ENCODE peak calls at places on chromosome 18, in four cellular contexts. Y, R, S and N are unnamed samples. For H3K4me1 and H3K9me3, the result is how much of the 10 kb centered on the place peaks cover.

GRCh38 chr18:49835405-49835804 is 22.1 kb upstream of the ACAA2 start:
- DNase-seq in Y (no peak), R (no peak), S (no peak), N (no peak)

GRCh38 chr18:39348757-39349156 is 1783.2 kb upstream of the CELF4 start:
- DNase-seq in Y (no peak), R (no peak), S (no peak), N (no peak)

GRCh38 chr18:72672364-72673151 is 128.4 kb upstream of the CBLN2 start:
- DNase-seq in Y (peak), R (peak), S (no peak), N (peak)

GRCh38 chr18:11909597-11910026 is 1.5 kb upstream of the MPPE1 start:
- DNase-seq in Y (peak), R (no peak), S (no peak), N (no peak)

GRCh38 chr18:69968073-69968472 is 20.4 kb upstream of the CD226 start:
- DNase-seq in Y (no peak), R (no peak), S (no peak), N (no peak)

GRCh38 chr18:6994719-6995430 is 122.7 kb downstream of the LAMA1 start:
- DNase-seq in Y (peak), R (no peak), S (no peak), N (no peak)

GRCh38 chr18:70296289-70296688 is 7.4 kb downstream of the SOCS6 start:
- DNase-seq in Y (no peak), R (peak), S (no peak), N (no peak)

GRCh38 chr18:41226186-41226585 is 728.8 kb upstream of the PIK3C3 start:
- DNase-seq in Y (peak), R (no peak), S (no peak), N (no peak)

GRCh38 chr18:57427429-57428181 is 7.6 kb upstream of the ONECUT2 start:
- DNase-seq in Y (no peak), R (peak), S (no peak), N (no peak)

GRCh38 chr18:73101977-73102376 is 234.2 kb upstream of the NETO1 start:
- DNase-seq in Y (no peak), R (no peak), S (no peak), N (no peak)

GRCh38 chr18:10006261-10006903 is 92.6 kb downstream of the VAPA start:
- DNase-seq in Y (peak), R (no peak), S (no peak), N (no peak)

GRCh38 chr18:43665239-43665788 is 388.0 kb upstream of the SYT4 start:
- DNase-seq in Y (peak), R (no peak), S (no peak), N (no peak)

GRCh38 chr18:24595556-24595955 is 135.1 kb downstream of the HRH4 start:
- DNase-seq in Y (no peak), R (peak), S (no peak), N (no peak)

GRCh38 chr18:49022311-49023280 is 71.8 kb upstream of the SMAD7 start:
- DNase-seq in Y (no peak), R (no peak), S (no peak), N (no peak)

GRCh38 chr18:213977-214376 is 53.9 kb downstream of the THOC1 start:
- DNase-seq in Y (no peak), R (no peak), S (no peak), N (no peak)

GRCh38 chr18:12252061-12252460 is 2.1 kb upstream of the CIDEA start:
- DNase-seq in Y (no peak), R (no peak), S (no peak), N (no peak)

GRCh38 chr18:8341481-8342230 is 267.6 kb upstream of the RAB12 start:
- DNase-seq in Y (no peak), R (no peak), S (no peak), N (no peak)

GRCh38 chr18:9706081-9706935 is 1.8 kb upstream of the RAB31 start:
- DNase-seq in Y (no peak), R (no peak), S (no peak), N (no peak)

GRCh38 chr18:27712066-27712465 is 464.9 kb downstream of the CDH2 start:
- DNase-seq in Y (no peak), R (peak), S (no peak), N (peak)

GRCh38 chr18:74840492-74841167 is 243.0 kb downstream of the ZNF407 start:
- DNase-seq in Y (peak), R (no peak), S (no peak), N (no peak)

GRCh38 chr18:24043403-24043802 is 28.8 kb downstream of the TTC39C start:
- DNase-seq in Y (no peak), R (no peak), S (no peak), N (no peak)

GRCh38 chr18:27789406-27789805 is 387.5 kb downstream of the CDH2 start:
- DNase-seq in Y (peak), R (no peak), S (no peak), N (no peak)

GRCh38 chr18:36899289-36899688 is 70.4 kb downstream of the KIAA1328 start:
- DNase-seq in Y (peak), R (peak), S (no peak), N (no peak)

GRCh38 chr18:73959341-73959740 is 188.3 kb downstream of the FBXO15 start:
- DNase-seq in Y (no peak), R (no peak), S (no peak), N (no peak)

GRCh38 chr18:75041586-75041985 is 167.4 kb downstream of the PTGR3 start:
- DNase-seq in Y (peak), R (no peak), S (no peak), N (peak)

GRCh38 chr18:45227004-45227403 is 388.3 kb upstream of the SLC14A2 start:
- DNase-seq in Y (no peak), R (no peak), S (no peak), N (no peak)

GRCh38 chr18:55343396-55344073 is 244.5 kb downstream of the TCF4 start:
- DNase-seq in Y (peak), R (no peak), S (no peak), N (no peak)

GRCh38 chr18:76463872-76464271 is 31.2 kb downstream of the ZNF516 start:
- DNase-seq in Y (no peak), R (no peak), S (no peak), N (no peak)

GRCh38 chr18:76464281-76465259 is 30.5 kb downstream of the ZNF516 start:
- DNase-seq in Y (no peak), R (no peak), S (no peak), N (no peak)

GRCh38 chr18:76467371-76468190 is 27.5 kb downstream of the ZNF516 start:
- DNase-seq in Y (no peak), R (peak), S (no peak), N (no peak)

GRCh38 chr18:76466410-76466991 is 28.5 kb downstream of the ZNF516 start:
- DNase-seq in Y (no peak), R (no peak), S (no peak), N (no peak)

GRCh38 chr18:76465630-76466409 is 29.2 kb downstream of the ZNF516 start:
- DNase-seq in Y (no peak), R (no peak), S (no peak), N (no peak)
- H3K4me1 ChIP-seq in Y (under half), R (under half), S (under half), N (under half)

GRCh38 chr18:78898635-78899034 is 81.0 kb upstream of the SALL3 start:
- DNase-seq in Y (no peak), R (no peak), S (no peak), N (no peak)
- H3K9me3 ChIP-seq in Y (half or more), R (under half), S (under half), N (under half)

DNA sequence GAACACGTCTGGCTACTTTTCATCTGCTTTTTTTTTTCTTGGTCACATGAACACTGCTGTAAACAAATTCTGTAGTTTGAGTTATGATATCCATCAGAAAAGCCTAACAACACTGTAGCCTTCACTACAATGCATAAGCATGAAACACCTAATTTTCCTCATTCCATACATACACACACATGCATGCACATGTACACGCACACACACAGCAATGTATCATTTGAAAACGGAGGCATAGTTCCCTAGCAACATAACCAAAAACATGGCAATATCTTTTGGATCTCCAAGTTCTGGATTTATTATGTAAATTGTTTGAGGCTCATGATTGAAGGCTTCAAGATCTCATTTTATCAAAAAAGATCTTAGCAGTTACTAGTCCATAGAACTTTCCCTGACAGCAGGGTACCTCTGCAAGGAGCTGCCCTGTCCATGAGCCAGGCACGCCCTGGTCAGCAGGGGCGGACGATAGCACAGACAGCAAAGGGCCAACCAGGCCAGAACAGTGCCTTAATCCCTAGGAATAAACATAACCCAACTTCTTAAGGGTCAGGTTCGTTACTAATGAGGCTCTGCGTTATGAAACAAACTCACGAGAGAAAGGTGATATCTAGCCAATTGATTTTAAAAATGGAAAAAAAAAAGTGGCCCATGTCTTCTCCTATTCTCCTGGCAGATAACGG is 59.4 kb downstream of the BCL2 start:
- DNase-seq in Y (no peak), R (no peak), S (no peak), N (no peak)
- H3K4me1 ChIP-seq in Y (under half), R (under half), S (under half), N (under half)

DNA sequence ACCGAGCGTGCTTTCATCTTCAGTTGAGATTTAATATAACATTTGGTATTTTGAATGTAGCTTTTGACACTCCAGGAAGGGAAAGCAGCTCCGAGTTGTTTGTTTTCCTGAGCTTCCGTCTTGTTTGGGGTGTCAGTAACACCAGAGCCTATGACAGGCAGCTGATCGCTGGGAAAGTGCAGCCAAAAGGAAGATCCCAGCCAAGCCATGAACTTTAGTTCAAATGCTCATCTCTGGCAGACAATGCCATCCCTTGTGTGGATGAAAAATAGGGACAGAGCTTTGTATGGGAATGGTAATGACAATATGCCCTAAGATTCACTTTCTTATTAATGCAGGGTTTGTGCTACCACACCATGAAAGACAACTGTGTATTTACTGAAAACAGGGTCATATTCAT is 24.9 kb upstream of the PHLPP1 start:
- DNase-seq in Y (no peak), R (no peak), S (no peak), N (no peak)
- H3K9me3 ChIP-seq in Y (under half), R (under half), S (under half), N (under half)

GRCh38 chr18:79961527-79962291 is 2.7 kb upstream of the HSBP1L1 start:
- DNase-seq in Y (peak), R (peak), S (no peak), N (no peak)
- H3K4me1 ChIP-seq in Y (half or more), R (under half), S (under half), N (under half)